ENCODE peak calls at places on chromosomes 11 and 22, in six cellular contexts. One of them, this sample, is unnamed. For H3K4me1, the result is how much of the 10 kb centered on the place peaks cover.

GRCh38 chr22:42685941-42686666 is 34.6 kb downstream of the A4GALT start:
- DNase-seq in IMR-90: no peak
- DNase-seq in transverse colon: peak
- DNase-seq in tibial nerve: no peak
- DNase-seq in Peyer's patch: peak
- DNase-seq in HCT116: no peak
- DNase-seq in this sample: peak

GRCh38 chr22:37661160-37661924 is 2.8 kb downstream of the PDXP start:
- DNase-seq in IMR-90: peak
- DNase-seq in transverse colon: no peak
- DNase-seq in tibial nerve: no peak
- DNase-seq in Peyer's patch: no peak
- DNase-seq in HCT116: no peak
- DNase-seq in this sample: no peak

GRCh38 chr11:14500181-14500651 is 605 bp upstream of the COPB1 start:
- DNase-seq in IMR-90: peak
- DNase-seq in transverse colon: peak
- DNase-seq in tibial nerve: peak
- DNase-seq in Peyer's patch: peak
- DNase-seq in HCT116: no peak
- DNase-seq in this sample: no peak

GRCh38 chr11:92180664-92181251 is 43.9 kb upstream of the FAT3 start:
- DNase-seq in IMR-90: peak
- DNase-seq in transverse colon: no peak
- DNase-seq in tibial nerve: no peak
- DNase-seq in Peyer's patch: no peak
- DNase-seq in HCT116: no peak
- DNase-seq in this sample: no peak

GRCh38 chr22:39574779-39575551 is 4.4 kb downstream of the CACNA1I start:
- DNase-seq in IMR-90: peak
- DNase-seq in transverse colon: no peak
- DNase-seq in tibial nerve: no peak
- DNase-seq in Peyer's patch: no peak
- DNase-seq in HCT116: peak
- DNase-seq in this sample: no peak

GRCh38 chr11:86673872-86674750 is 1.7 kb upstream of the ME3 start:
- DNase-seq in IMR-90: no peak
- DNase-seq in transverse colon: peak
- DNase-seq in tibial nerve: no peak
- DNase-seq in Peyer's patch: no peak
- DNase-seq in HCT116: no peak
- DNase-seq in this sample: no peak

GRCh38 chr11:8055111-8055835 is 25.7 kb upstream of the TUB start:
- DNase-seq in IMR-90: no peak
- DNase-seq in transverse colon: no peak
- DNase-seq in tibial nerve: no peak
- DNase-seq in Peyer's patch: no peak
- DNase-seq in HCT116: no peak
- DNase-seq in this sample: peak

GRCh38 chr11:83778598-83778997 is 492.4 kb upstream of the CCDC90B start:
- DNase-seq in IMR-90: no peak
- DNase-seq in transverse colon: no peak
- DNase-seq in tibial nerve: no peak
- DNase-seq in Peyer's patch: no peak
- DNase-seq in HCT116: no peak
- DNase-seq in this sample: no peak

GRCh38 chr11:67666676-67667489 is 7.5 kb downstream of the ALDH3B2 start:
- DNase-seq in IMR-90: no peak
- DNase-seq in transverse colon: no peak
- DNase-seq in tibial nerve: no peak
- DNase-seq in Peyer's patch: peak
- DNase-seq in HCT116: no peak
- DNase-seq in this sample: no peak

GRCh38 chr11:34050536-34050935 is 995 bp upstream of the CAPRIN1 start:
- DNase-seq in IMR-90: peak
- DNase-seq in transverse colon: no peak
- DNase-seq in tibial nerve: no peak
- DNase-seq in Peyer's patch: no peak
- DNase-seq in HCT116: no peak
- DNase-seq in this sample: no peak

GRCh38 chr11:95145430-95146063 is 55.9 kb downstream of the ENDOD1 start:
- DNase-seq in IMR-90: no peak
- DNase-seq in transverse colon: no peak
- DNase-seq in tibial nerve: no peak
- DNase-seq in Peyer's patch: no peak
- DNase-seq in HCT116: no peak
- DNase-seq in this sample: no peak

GRCh38 chr11:26649884-26650283 is 72.0 kb downstream of the SLC5A12 start:
- DNase-seq in IMR-90: peak
- DNase-seq in transverse colon: peak
- DNase-seq in tibial nerve: no peak
- DNase-seq in Peyer's patch: peak
- DNase-seq in HCT116: peak
- DNase-seq in this sample: peak

GRCh38 chr11:28284206-28284605 is 176.0 kb downstream of the METTL15 start:
- DNase-seq in IMR-90: peak
- DNase-seq in transverse colon: no peak
- DNase-seq in tibial nerve: no peak
- DNase-seq in Peyer's patch: no peak
- DNase-seq in HCT116: no peak
- DNase-seq in this sample: no peak

GRCh38 chr11:94604496-94604895 is 37.3 kb downstream of the PIWIL4 start:
- DNase-seq in IMR-90: peak
- DNase-seq in transverse colon: no peak
- DNase-seq in tibial nerve: no peak
- DNase-seq in Peyer's patch: no peak
- DNase-seq in HCT116: no peak
- DNase-seq in this sample: no peak

GRCh38 chr11:125945797-125946520 is at the start of gene VSIG10L2:
- DNase-seq in IMR-90: no peak
- DNase-seq in transverse colon: no peak
- DNase-seq in tibial nerve: no peak
- DNase-seq in Peyer's patch: no peak
- DNase-seq in HCT116: no peak
- DNase-seq in this sample: no peak

GRCh38 chr11:115496892-115497291 is 7.3 kb downstream of the CADM1 start:
- DNase-seq in IMR-90: no peak
- DNase-seq in transverse colon: no peak
- DNase-seq in tibial nerve: no peak
- DNase-seq in Peyer's patch: no peak
- DNase-seq in HCT116: no peak
- DNase-seq in this sample: no peak

GRCh38 chr11:107545101-107545514 is 20.4 kb downstream of the ALKBH8 start:
- DNase-seq in IMR-90: peak
- DNase-seq in transverse colon: no peak
- DNase-seq in tibial nerve: no peak
- DNase-seq in Peyer's patch: no peak
- DNase-seq in HCT116: peak
- DNase-seq in this sample: no peak

GRCh38 chr11:69546735-69547370 is 65.4 kb downstream of the LINC01488 start:
- DNase-seq in IMR-90: no peak
- DNase-seq in transverse colon: no peak
- DNase-seq in tibial nerve: no peak
- DNase-seq in Peyer's patch: peak
- DNase-seq in HCT116: no peak
- DNase-seq in this sample: peak

GRCh38 chr11:126456783-126457542 is 101.5 kb downstream of the ST3GAL4 start:
- DNase-seq in IMR-90: no peak
- DNase-seq in transverse colon: no peak
- DNase-seq in tibial nerve: no peak
- DNase-seq in Peyer's patch: no peak
- DNase-seq in HCT116: no peak
- DNase-seq in this sample: no peak

GRCh38 chr11:12318791-12319733 is 58.3 kb upstream of the PARVA start:
- DNase-seq in IMR-90: peak
- DNase-seq in transverse colon: no peak
- DNase-seq in tibial nerve: no peak
- DNase-seq in Peyer's patch: no peak
- DNase-seq in HCT116: no peak
- DNase-seq in this sample: peak

GRCh38 chr22:39522567-39523300 is 2.4 kb downstream of the ATF4 start:
- DNase-seq in IMR-90: peak
- DNase-seq in transverse colon: peak
- DNase-seq in tibial nerve: no peak
- DNase-seq in Peyer's patch: no peak
- DNase-seq in HCT116: no peak
- DNase-seq in this sample: peak

GRCh38 chr11:94997437-94997836 is 23.9 kb downstream of the KDM4D start:
- DNase-seq in IMR-90: no peak
- DNase-seq in transverse colon: no peak
- DNase-seq in tibial nerve: no peak
- DNase-seq in Peyer's patch: no peak
- DNase-seq in HCT116: no peak
- DNase-seq in this sample: no peak

GRCh38 chr22:32649515-32650200 is 151.8 kb upstream of the TIMP3 start:
- DNase-seq in IMR-90: peak
- DNase-seq in transverse colon: peak
- DNase-seq in tibial nerve: no peak
- DNase-seq in Peyer's patch: peak
- DNase-seq in HCT116: no peak
- DNase-seq in this sample: peak

GRCh38 chr11:71305451-71306125 is 53.2 kb upstream of the SHANK2 start:
- DNase-seq in IMR-90: no peak
- DNase-seq in transverse colon: no peak
- DNase-seq in tibial nerve: no peak
- DNase-seq in Peyer's patch: peak
- DNase-seq in HCT116: no peak
- DNase-seq in this sample: peak

DNA sequence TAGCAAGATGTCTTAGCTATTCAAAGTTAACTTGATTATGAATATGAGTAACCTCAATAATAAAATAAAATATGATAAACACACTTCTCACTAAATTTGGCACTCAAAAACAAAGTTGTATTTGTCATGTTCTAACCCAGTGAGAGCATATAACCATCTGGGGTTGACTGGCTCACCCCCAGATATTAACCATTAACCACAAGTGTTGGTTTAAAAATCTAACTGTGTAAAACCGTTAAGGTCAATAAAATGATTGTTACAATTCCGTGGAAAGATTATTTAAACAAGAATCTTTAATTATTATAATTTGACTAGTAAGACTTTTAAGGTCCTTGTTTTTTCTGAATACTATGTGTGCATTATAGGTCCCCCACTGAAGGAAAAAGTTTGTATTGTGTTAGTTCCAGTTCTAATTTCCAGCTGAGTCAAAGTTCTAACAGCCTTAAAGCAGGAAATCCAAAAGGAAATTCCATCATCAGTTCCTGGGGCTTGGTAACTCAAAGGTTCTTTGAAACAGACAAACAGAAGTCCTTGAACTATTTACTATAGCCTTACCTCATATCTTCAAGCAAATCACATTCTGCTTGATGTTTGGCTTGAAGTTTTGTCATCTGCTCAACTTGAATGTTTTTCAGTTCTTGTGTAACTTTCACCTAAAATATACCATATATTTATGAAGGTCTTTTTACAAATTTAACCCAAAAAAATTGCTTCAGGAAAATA is 2.5 kb downstream of the FCHSD2 start:
- DNase-seq in IMR-90: peak
- DNase-seq in transverse colon: no peak
- DNase-seq in tibial nerve: no peak
- DNase-seq in Peyer's patch: no peak
- DNase-seq in HCT116: no peak
- DNase-seq in this sample: no peak
- TF ChIP-seq POLR2A in IMR-90: no peak
- TF ChIP-seq POLR2A in transverse colon: no peak
- TF ChIP-seq POLR2A in tibial nerve: no peak
- TF ChIP-seq POLR2A in Peyer's patch: no peak
- TF ChIP-seq POLR2A in HCT116: no peak
- TF ChIP-seq POLR2A in this sample: no peak

GRCh38 chr11:103110406-103110805 is 1.2 kb downstream of the DYNC2H1 start:
- DNase-seq in IMR-90: peak
- DNase-seq in transverse colon: no peak
- DNase-seq in tibial nerve: no peak
- DNase-seq in Peyer's patch: no peak
- DNase-seq in HCT116: no peak
- DNase-seq in this sample: no peak

GRCh38 chr11:103111400-103111799 is 2.2 kb downstream of the DYNC2H1 start:
- DNase-seq in IMR-90: no peak
- DNase-seq in transverse colon: no peak
- DNase-seq in tibial nerve: no peak
- DNase-seq in Peyer's patch: no peak
- DNase-seq in HCT116: no peak
- DNase-seq in this sample: no peak

GRCh38 chr11:103109818-103110388 is 677 bp downstream of the DYNC2H1 start:
- DNase-seq in IMR-90: no peak
- DNase-seq in transverse colon: no peak
- DNase-seq in tibial nerve: no peak
- DNase-seq in Peyer's patch: no peak
- DNase-seq in HCT116: no peak
- DNase-seq in this sample: no peak

GRCh38 chr11:103114836-103115235 is 5.6 kb downstream of the DYNC2H1 start:
- DNase-seq in IMR-90: no peak
- DNase-seq in transverse colon: no peak
- DNase-seq in tibial nerve: no peak
- DNase-seq in Peyer's patch: no peak
- DNase-seq in HCT116: no peak
- DNase-seq in this sample: no peak

GRCh38 chr11:103112364-103112763 is 3.1 kb downstream of the DYNC2H1 start:
- DNase-seq in IMR-90: no peak
- DNase-seq in transverse colon: no peak
- DNase-seq in tibial nerve: no peak
- DNase-seq in Peyer's patch: no peak
- DNase-seq in HCT116: no peak
- DNase-seq in this sample: no peak
- H3K4me1 ChIP-seq in IMR-90: under half
- H3K4me1 ChIP-seq in transverse colon: under half
- H3K4me1 ChIP-seq in tibial nerve: under half
- H3K4me1 ChIP-seq in Peyer's patch: under half
- H3K4me1 ChIP-seq in HCT116: under half
- H3K4me1 ChIP-seq in this sample: under half

DNA sequence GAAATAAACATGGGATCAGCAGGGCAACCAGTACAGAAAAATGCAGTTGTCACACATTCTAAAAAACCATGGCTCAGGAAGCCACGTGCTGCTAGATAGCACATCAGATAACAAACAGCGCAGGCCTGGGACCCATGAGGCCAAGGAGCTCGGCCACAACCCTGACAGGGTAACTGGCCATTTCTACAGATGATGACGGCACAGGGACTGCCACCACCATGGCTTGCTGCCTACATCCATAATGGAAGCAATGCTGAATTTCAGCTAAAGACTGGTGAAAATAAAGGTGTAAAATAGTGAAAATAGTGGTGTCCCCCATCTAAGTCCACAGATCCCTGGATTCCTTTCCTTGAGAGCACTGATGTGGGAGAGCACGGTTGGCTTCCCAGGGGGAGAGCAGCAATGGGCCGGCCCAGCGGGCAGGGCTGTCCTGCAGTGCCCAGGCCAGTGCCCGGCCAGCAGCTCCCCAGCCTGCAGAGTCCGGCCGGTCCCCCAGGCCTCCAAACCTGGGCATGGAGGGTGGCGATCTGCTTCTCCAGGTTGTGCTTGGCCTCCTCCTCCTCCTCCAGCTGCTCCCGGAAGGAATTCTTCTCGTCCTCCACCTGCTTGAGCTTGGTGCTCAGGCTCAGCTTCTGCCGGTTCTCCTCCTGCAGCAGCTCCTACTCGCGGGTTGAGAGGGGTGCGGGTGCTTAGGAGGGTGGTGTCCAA is 40.0 kb downstream of the APOL1 start:
- DNase-seq in IMR-90: no peak
- DNase-seq in transverse colon: no peak
- DNase-seq in tibial nerve: no peak
- DNase-seq in Peyer's patch: no peak
- DNase-seq in HCT116: no peak
- DNase-seq in this sample: peak
- TF ChIP-seq POLR2A in IMR-90: no peak
- TF ChIP-seq POLR2A in transverse colon: no peak
- TF ChIP-seq POLR2A in tibial nerve: no peak
- TF ChIP-seq POLR2A in Peyer's patch: no peak
- TF ChIP-seq POLR2A in HCT116: no peak
- TF ChIP-seq POLR2A in this sample: no peak

GRCh38 chr11:96961931-96962330 is 572.1 kb downstream of the JRKL start:
- DNase-seq in IMR-90: no peak
- DNase-seq in transverse colon: no peak
- DNase-seq in tibial nerve: no peak
- DNase-seq in Peyer's patch: no peak
- DNase-seq in HCT116: no peak
- DNase-seq in this sample: no peak
- H3K4me1 ChIP-seq in IMR-90: under half
- H3K4me1 ChIP-seq in transverse colon: under half
- H3K4me1 ChIP-seq in tibial nerve: under half
- H3K4me1 ChIP-seq in Peyer's patch: under half
- H3K4me1 ChIP-seq in HCT116: under half
- H3K4me1 ChIP-seq in this sample: under half